ENCODE peak calls at places on chromosomes 11 and 22, in six cellular contexts. N is AG04450, E is NCI-H1092 treated with DMSO at 0.1 percent for 48 hours, L is posterior cingulate gyrus, R is MCF 10A, Q is A172. W is an unnamed sample.

GRCh38 chr11:133872160-133872559 is 26.8 kb upstream of the SPATA19 start:
- DNase-seq in N (no peak), E (no peak), L (no peak), R (no peak), Q (no peak), W (no peak)

GRCh38 chr11:126146454-126147192 is 64.8 kb downstream of the RPUSD4 start:
- DNase-seq in N (no peak), E (peak), L (peak), R (no peak), Q (no peak), W (no peak)

GRCh38 chr22:29769723-29770321 is 2.7 kb downstream of the UQCR10 start:
- DNase-seq in N (no peak), E (no peak), L (no peak), R (no peak), Q (no peak), W (no peak)

GRCh38 chr11:76617553-76618265 is 52.8 kb downstream of the LRRC32 start:
- DNase-seq in N (no peak), E (no peak), L (no peak), R (no peak), Q (no peak), W (no peak)

GRCh38 chr11:87597696-87598095 is 560.0 kb downstream of the TMEM135 start:
- DNase-seq in N (no peak), E (no peak), L (no peak), R (no peak), Q (no peak), W (no peak)

GRCh38 chr11:47111318-47111804 is 65.3 kb downstream of the ARFGAP2 start:
- DNase-seq in N (no peak), E (peak), L (no peak), R (no peak), Q (no peak), W (no peak)

GRCh38 chr22:43053176-43053575 is 36.0 kb downstream of the TTLL1 start:
- DNase-seq in N (no peak), E (no peak), L (no peak), R (no peak), Q (no peak), W (peak)

GRCh38 chr11:27545946-27546345 is 39.4 kb upstream of the LIN7C start:
- DNase-seq in N (no peak), E (peak), L (no peak), R (no peak), Q (no peak), W (peak)

GRCh38 chr11:108302121-108302785 is 79.4 kb downstream of the ATM start:
- DNase-seq in N (no peak), E (no peak), L (no peak), R (peak), Q (no peak), W (no peak)

GRCh38 chr11:122663764-122664163 is 8.2 kb downstream of the UBASH3B start:
- DNase-seq in N (no peak), E (peak), L (no peak), R (no peak), Q (peak), W (no peak)

GRCh38 chr11:69297225-69297925 is 3.4 kb downstream of the MYEOV start:
- DNase-seq in N (peak), E (peak), L (peak), R (peak), Q (peak), W (peak)

GRCh38 chr11:94806436-94806835 is 38.3 kb downstream of the AMOTL1 start:
- DNase-seq in N (no peak), E (no peak), L (no peak), R (no peak), Q (no peak), W (no peak)

GRCh38 chr11:86182976-86183584 is 61.5 kb upstream of the EED start:
- DNase-seq in N (no peak), E (no peak), L (no peak), R (peak), Q (peak), W (peak)

GRCh38 chr11:128098840-128099239 is 488.5 kb downstream of the ETS1 start:
- DNase-seq in N (no peak), E (no peak), L (no peak), R (no peak), Q (no peak), W (no peak)

GRCh38 chr11:30311189-30311588 is 11.7 kb upstream of the ARL14EP start:
- DNase-seq in N (no peak), E (no peak), L (no peak), R (no peak), Q (no peak), W (no peak)

GRCh38 chr22:45212992-45213751 is 27.5 kb downstream of the KIAA0930 start:
- DNase-seq in N (no peak), E (no peak), L (no peak), R (peak), Q (peak), W (peak)

GRCh38 chr22:32746715-32747114 is 54.8 kb upstream of the TIMP3 start:
- DNase-seq in N (no peak), E (no peak), L (no peak), R (no peak), Q (no peak), W (no peak)

GRCh38 chr22:49829044-49829719 is 1.5 kb upstream of the BRD1 start:
- DNase-seq in N (no peak), E (no peak), L (no peak), R (no peak), Q (no peak), W (no peak)

GRCh38 chr11:64832467-64833197 is 11.8 kb downstream of the CDC42BPG start:
- DNase-seq in N (no peak), E (no peak), L (no peak), R (no peak), Q (no peak), W (no peak)

GRCh38 chr11:110376711-110377324 is 52.9 kb upstream of the FDX1 start:
- DNase-seq in N (peak), E (peak), L (peak), R (peak), Q (peak), W (peak)

GRCh38 chr22:38262051-38262795 is 10.6 kb downstream of the TMEM184B start:
- DNase-seq in N (no peak), E (no peak), L (peak), R (peak), Q (no peak), W (peak)

GRCh38 chr11:63920870-63921417 is 4.0 kb upstream of the RCOR2 start:
- DNase-seq in N (no peak), E (no peak), L (no peak), R (no peak), Q (no peak), W (no peak)

GRCh38 chr22:39396797-39397195 is 2.8 kb upstream of the TAB1 start:
- DNase-seq in N (no peak), E (no peak), L (no peak), R (no peak), Q (no peak), W (no peak)

GRCh38 chr11:2378527-2379210 is 1.6 kb downstream of the CD81 start:
- DNase-seq in N (peak), E (no peak), L (no peak), R (no peak), Q (no peak), W (no peak)

GRCh38 chr11:86171627-86172026 is 72.9 kb upstream of the EED start:
- DNase-seq in N (no peak), E (no peak), L (no peak), R (no peak), Q (no peak), W (no peak)

GRCh38 chr11:110514967-110515366 is 85.2 kb downstream of the FDX1 start:
- DNase-seq in N (no peak), E (no peak), L (no peak), R (no peak), Q (no peak), W (no peak)

GRCh38 chr22:26615149-26615548 is 2.7 kb downstream of the CRYBB1 start:
- DNase-seq in N (no peak), E (no peak), L (no peak), R (no peak), Q (no peak), W (no peak)

GRCh38 chr22:48488611-48489456 is 1338.8 kb downstream of the BRD1 start:
- DNase-seq in N (no peak), E (no peak), L (no peak), R (no peak), Q (no peak), W (no peak)

GRCh38 chr22:29319072-29319471 is 3.6 kb upstream of the RASL10A start:
- DNase-seq in N (no peak), E (no peak), L (no peak), R (no peak), Q (no peak), W (no peak)

GRCh38 chr22:47352920-47353700 is 590.7 kb downstream of the TBC1D22A start:
- DNase-seq in N (no peak), E (no peak), L (no peak), R (no peak), Q (no peak), W (no peak)